ENCODE peak calls at places on chromosomes 12 and 14, in four cellular contexts. O, E, D and Q are unnamed samples.

GRCh38 chr12:94553130-94553519 is 93.5 kb upstream of the CEP83 start:
- DNase-seq in O (peak; percentile 82), E (no peak), D (no peak), Q (no peak)

GRCh38 chr14:89848165-89848564 is 106.4 kb downstream of the EFCAB11 start:
- DNase-seq in O (peak; percentile 62), E (no peak), D (no peak), Q (no peak)

GRCh38 chr12:30989754-30990153 is 63.2 kb downstream of the TSPAN11 start:
- DNase-seq in O (no peak), E (peak; percentile 44), D (peak; percentile 62), Q (no peak)

GRCh38 chr14:93969082-93969828 is 7.1 kb downstream of the ASB2 start:
- DNase-seq in O (no peak), E (no peak), D (no peak), Q (no peak)

GRCh38 chr12:108567974-108568652 is 5.7 kb downstream of the ISCU start:
- DNase-seq in O (no peak), E (no peak), D (no peak), Q (no peak)

GRCh38 chr12:130677957-130678558 is 38.0 kb downstream of the RIMBP2 start:
- DNase-seq in O (no peak), E (no peak), D (no peak), Q (peak; percentile 77)

GRCh38 chr12:93895096-93895460 is 217.9 kb downstream of the CRADD start:
- DNase-seq in O (peak; percentile 33), E (no peak), D (no peak), Q (no peak)

GRCh38 chr12:31370645-31371620 is 45.0 kb upstream of the SINHCAF start:
- DNase-seq in O (peak; percentile 19), E (peak; percentile 50), D (peak; percentile 92), Q (no peak)

GRCh38 chr14:49946320-49947141 is 53.6 kb downstream of the ARF6 start:
- DNase-seq in O (peak; percentile 65), E (no peak), D (no peak), Q (no peak)

GRCh38 chr12:96578526-96579125 is 89.2 kb downstream of the CFAP54 start:
- DNase-seq in O (peak; percentile 80), E (no peak), D (peak; percentile 77), Q (no peak)

GRCh38 chr14:89351958-89352404 is 65.1 kb downstream of the FOXN3 start:
- DNase-seq in O (no peak), E (no peak), D (no peak), Q (no peak)

GRCh38 chr14:35940291-35940690 is 114.2 kb downstream of the BRMS1L start:
- DNase-seq in O (peak; percentile 6), E (no peak), D (no peak), Q (no peak)

GRCh38 chr14:35949933-35950332 is 123.8 kb downstream of the BRMS1L start:
- DNase-seq in O (no peak), E (no peak), D (peak; percentile 62), Q (no peak)

DNA sequence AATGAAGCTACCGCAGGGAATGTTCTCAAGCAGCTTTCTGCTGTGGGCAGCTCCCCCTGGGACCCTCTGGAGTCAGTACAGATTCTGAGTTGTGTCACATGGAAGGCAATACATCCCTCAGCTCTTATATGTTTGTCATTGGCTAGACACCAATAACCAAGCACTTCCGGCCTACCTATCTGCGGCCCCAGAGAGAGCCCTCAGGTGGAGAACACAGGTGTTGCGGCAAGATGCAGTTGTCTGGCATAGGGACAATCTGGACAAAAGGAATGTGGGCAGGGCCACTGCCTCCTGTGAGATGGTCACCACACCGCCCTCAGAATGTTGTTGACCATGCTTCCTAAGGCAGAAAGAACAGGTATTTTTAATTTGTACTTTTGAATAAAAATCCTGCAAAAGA is 118.7 kb downstream of the BRMS1L start:
- DNase-seq in O (no peak), E (peak; percentile 13), D (peak; percentile 43), Q (no peak)
- TF ChIP-seq CTCF in O (no peak), E (peak; percentile 16), D (peak; percentile 39), Q (peak; percentile 35)

DNA sequence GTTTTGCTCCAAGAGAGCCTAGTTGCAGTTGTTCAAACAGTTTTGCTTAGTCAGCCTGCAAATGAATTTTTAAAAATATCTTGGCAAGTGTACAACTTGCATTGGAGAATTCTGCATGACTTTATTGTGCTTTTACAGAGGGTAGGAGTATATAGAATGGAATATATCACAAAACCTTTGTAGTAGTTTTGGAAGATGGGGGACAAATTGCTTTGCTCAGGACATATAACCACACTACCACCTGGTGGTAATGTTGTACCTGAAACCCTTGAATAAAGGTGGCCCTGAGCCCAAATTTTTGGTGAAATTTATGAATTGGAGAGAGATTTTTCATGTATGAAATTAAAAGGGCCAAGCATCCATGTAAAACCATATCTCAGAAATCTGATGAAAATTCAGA is 645.2 kb downstream of the MED13L start:
- DNase-seq in O (peak; percentile 35), E (no peak), D (no peak), Q (no peak)
- TF ChIP-seq CTCF in O (no peak), E (peak; percentile 37), D (peak; percentile 28), Q (peak; percentile 69)

DNA sequence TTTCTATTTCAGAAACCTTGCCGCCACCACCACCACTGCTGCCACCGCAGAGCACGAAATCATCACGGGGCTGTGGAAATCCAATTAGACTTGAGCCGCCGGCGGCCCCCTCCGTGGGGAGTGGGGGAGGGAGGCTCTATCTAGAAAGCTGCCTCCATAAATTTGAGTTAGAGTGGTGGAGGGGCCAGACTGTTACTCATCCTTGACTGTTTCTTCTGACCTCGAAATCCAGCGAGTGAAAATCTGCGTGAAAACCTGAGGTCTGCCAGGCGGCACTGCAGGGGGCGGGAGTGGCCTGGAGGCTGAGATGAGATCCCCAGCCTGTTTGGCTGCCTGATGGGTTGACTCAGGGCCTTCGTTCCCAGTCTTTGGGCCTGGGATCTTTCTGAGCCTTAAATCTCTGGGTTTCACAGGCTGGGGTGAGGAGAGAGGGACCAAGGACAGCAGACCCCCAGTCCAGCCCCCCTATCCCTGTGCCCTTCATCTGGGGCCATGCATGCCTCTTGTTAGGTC is 29.9 kb downstream of the TSPAN9 start:
- DNase-seq in O (peak; percentile 48), E (no peak), D (peak; percentile 46), Q (no peak)
- TF ChIP-seq CTCF in O (no peak), E (no peak), D (no peak), Q (no peak)

GRCh38 chr14:51610766-51611165 is 40.9 kb upstream of the FRMD6 start:
- DNase-seq in O (no peak), E (no peak), D (no peak), Q (no peak)

GRCh38 chr14:51612449-51612848 is 39.3 kb upstream of the FRMD6 start:
- DNase-seq in O (no peak), E (no peak), D (no peak), Q (no peak)

GRCh38 chr14:51614707-51615106 is 37.0 kb upstream of the FRMD6 start:
- DNase-seq in O (peak; percentile 20), E (no peak), D (no peak), Q (no peak)

GRCh38 chr14:51616256-51616655 is 35.5 kb upstream of the FRMD6 start:
- DNase-seq in O (no peak), E (no peak), D (no peak), Q (no peak)

GRCh38 chr14:51613436-51613835 is 38.3 kb upstream of the FRMD6 start:
- DNase-seq in O (no peak), E (no peak), D (no peak), Q (no peak)
- TF ChIP-seq CTCF in O (no peak), E (no peak), D (no peak), Q (no peak)

GRCh38 chr14:96754845-96755184 is 42.4 kb upstream of the VRK1 start:
- DNase-seq in O (no peak), E (no peak), D (peak; percentile 81), Q (no peak)
- TF ChIP-seq CTCF in O (no peak), E (no peak), D (peak; percentile 23), Q (no peak)